ENCODE peak calls at places on chromosomes 16 and 17, in four cellular contexts. D, M, Q and N are unnamed samples.

GRCh38 chr16:12141073-12141472 is 164.5 kb downstream of the SNX29 start:
- DNase-seq in M (peak), D (no peak), Q (no peak), N (no peak)

GRCh38 chr17:11506635-11507034 is 91.6 kb upstream of the DNAH9 start:
- DNase-seq in D (no peak), M (no peak), Q (peak), N (peak)

GRCh38 chr17:48542956-48543853 is 1.7 kb downstream of the HOXB2 start:
- DNase-seq in M (peak), Q (peak), D (no peak), N (peak)

GRCh38 chr17:31550389-31551056 is 159.0 kb downstream of the RAB11FIP4 start:
- DNase-seq in Q (no peak), D (no peak), M (peak), N (no peak)

GRCh38 chr17:50539762-50540440 is 7.1 kb upstream of the SPATA20 start:
- DNase-seq in M (no peak), Q (no peak), D (no peak), N (no peak)

GRCh38 chr16:29745126-29745852 is 501 bp downstream of the C16orf54 start:
- DNase-seq in D (no peak), M (no peak), Q (no peak), N (peak)

GRCh38 chr17:55842405-55843158 is 91.7 kb downstream of the PCTP start:
- DNase-seq in M (no peak), Q (no peak), D (no peak), N (no peak)

GRCh38 chr17:7191069-7191468 is 11.9 kb upstream of the ASGR1 start:
- DNase-seq in D (no peak), M (no peak), Q (no peak), N (no peak)

GRCh38 chr17:7355053-7355452 is at the start of gene TMEM95:
- DNase-seq in M (no peak), Q (no peak), D (no peak), N (no peak)

GRCh38 chr17:38773258-38773657 is 20.7 kb downstream of the PSMB3 start:
- DNase-seq in M (no peak), Q (no peak), D (no peak), N (no peak)
- H3K4me3 ChIP-seq in M (no peak), Q (no peak), D (no peak), N (no peak)

GRCh38 chr17:81616877-81617276 is 20.0 kb downstream of the NPLOC4 start:
- DNase-seq in D (no peak), Q (no peak), M (no peak), N (no peak)

GRCh38 chr17:81609541-81610353 is 27.2 kb downstream of the NPLOC4 start:
- DNase-seq in M (no peak), Q (no peak), D (no peak), N (no peak)

GRCh38 chr17:81612172-81612571 is 24.7 kb downstream of the NPLOC4 start:
- DNase-seq in D (no peak), M (no peak), Q (no peak), N (no peak)

DNA sequence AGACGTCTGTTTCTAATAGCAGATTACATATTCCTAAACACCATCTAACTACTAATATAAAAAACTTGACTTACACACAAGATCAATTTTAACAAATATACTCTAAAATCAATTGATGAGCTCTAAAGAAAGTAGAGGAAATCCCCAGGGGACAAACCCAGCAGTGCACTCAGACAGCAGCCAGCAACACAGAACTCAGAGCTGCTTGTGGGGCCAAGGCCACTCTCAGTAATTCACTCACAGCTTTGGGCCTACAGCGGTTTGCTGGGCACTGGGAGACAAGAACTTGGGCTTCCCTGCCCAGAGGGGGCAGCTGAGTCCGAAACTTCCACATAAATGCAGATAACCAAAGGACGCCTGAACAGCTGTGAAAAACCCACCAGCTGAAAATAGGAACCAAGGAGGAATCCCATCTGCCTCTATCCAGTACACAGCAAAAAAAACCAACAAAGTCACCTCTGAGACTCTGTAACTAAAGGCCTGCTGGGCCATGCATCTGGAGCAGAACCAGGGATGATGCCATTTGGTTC is 21.4 kb downstream of the NPLOC4 start:
- DNase-seq in D (no peak), Q (no peak), M (no peak), N (no peak)
- H3K9ac ChIP-seq in D (no peak), Q (no peak), M (no peak), N (no peak)

DNA sequence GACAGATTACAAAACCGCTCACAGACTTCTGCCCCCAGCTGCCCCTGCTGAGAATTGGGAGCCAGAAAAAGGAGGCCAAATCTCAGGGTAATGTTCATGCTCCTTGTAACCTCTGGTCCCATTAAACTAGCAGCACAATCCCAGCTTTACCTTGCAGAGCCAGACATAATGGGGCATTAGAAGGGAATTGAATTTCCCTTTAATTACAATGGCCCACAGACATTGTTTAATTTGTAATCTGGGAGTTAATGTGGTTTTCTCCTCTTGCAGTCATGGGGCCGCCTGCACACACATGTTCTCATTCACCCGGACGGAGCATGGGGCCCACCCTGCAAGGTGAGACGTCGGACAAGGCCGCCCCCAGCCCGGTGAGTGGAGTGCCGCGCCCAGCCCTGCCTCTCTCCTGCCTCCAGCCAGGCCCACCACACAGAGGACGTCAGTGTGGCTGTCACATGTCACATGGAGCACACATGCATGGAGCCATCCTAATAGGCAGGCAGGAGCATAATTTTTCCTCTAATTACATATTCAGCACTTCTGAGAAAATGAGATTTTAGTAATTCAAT is 87.5 kb downstream of the ENGASE start:
- DNase-seq in D (no peak), Q (no peak), M (no peak), N (no peak)
- H3K4me3 ChIP-seq in D (no peak), Q (no peak), M (no peak), N (no peak)

GRCh38 chr16:27270389-27270788 is 1.8 kb upstream of the NSMCE1 start:
- DNase-seq in Q (no peak), M (no peak), D (no peak), N (no peak)

GRCh38 chr16:27272076-27272475 is 3.5 kb upstream of the NSMCE1 start:
- DNase-seq in D (no peak), Q (no peak), M (no peak), N (no peak)

GRCh38 chr16:27268376-27269299 is at the start of gene NSMCE1:
- DNase-seq in D (peak), M (peak), Q (peak), N (peak)

GRCh38 chr16:27267037-27267677 is 1.4 kb downstream of the NSMCE1 start:
- DNase-seq in D (no peak), M (no peak), Q (no peak), N (no peak)

GRCh38 chr16:27269300-27270150 is 953 bp upstream of the NSMCE1 start:
- DNase-seq in D (no peak), Q (no peak), M (no peak), N (no peak)
- H3K9ac ChIP-seq in D (peak), Q (no peak), M (no peak), N (no peak)

GRCh38 chr16:87855852-87856715 is 13.2 kb downstream of the SLC7A5 start:
- DNase-seq in Q (no peak), D (no peak), M (peak), N (no peak)

GRCh38 chr16:87853411-87854052 is 15.8 kb downstream of the SLC7A5 start:
- DNase-seq in Q (peak), D (peak), M (peak), N (no peak)

GRCh38 chr16:87854907-87855683 is 14.2 kb downstream of the SLC7A5 start:
- DNase-seq in M (no peak), Q (no peak), D (no peak), N (no peak)

GRCh38 chr16:87856796-87857228 is 12.5 kb downstream of the SLC7A5 start:
- DNase-seq in Q (no peak), M (no peak), D (no peak), N (no peak)

DNA sequence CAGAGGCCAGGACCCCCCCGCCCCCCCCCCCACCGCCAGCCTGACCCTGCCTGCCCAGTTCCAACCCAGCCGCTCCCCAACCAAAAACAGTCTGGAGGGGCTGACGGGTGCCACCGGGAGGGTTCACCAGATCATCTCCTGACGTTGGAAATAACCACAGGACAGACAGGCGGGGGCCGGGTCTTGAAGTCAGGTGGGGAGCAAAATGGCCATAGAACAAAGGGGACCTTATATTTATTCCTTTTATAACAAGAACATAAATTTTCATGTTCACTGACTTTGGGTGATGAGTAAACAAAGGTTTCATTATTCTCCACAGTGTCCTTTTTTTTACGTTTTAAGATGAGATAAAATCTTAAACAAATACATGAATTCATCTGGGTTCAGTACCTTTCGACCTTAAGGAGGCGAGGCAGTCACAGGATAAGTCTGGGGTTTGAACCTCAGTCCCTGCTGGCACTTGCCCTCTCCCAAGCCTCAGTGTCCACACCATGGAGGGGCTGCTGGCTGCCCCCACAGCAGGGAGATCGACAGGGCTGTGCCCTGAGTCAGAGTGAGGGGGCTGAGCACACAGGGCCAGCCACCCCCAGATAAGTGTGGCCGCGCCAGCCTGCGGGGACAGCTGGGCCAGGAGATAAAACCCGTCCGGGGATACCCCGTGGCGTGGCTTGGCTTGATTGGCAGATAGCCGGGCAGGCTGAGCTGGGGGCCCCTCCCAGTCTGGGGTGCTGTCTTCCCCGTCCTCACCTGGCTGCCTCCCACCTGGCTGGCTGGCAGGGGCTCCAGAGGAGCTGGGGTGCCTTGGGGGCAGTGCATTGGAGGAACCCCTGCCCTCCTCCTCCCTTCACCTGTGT is 15.0 kb downstream of the SLC7A5 start:
- DNase-seq in M (no peak), Q (no peak), D (no peak), N (no peak)
- H3K4me3 ChIP-seq in M (no peak), Q (no peak), D (no peak), N (no peak)

DNA sequence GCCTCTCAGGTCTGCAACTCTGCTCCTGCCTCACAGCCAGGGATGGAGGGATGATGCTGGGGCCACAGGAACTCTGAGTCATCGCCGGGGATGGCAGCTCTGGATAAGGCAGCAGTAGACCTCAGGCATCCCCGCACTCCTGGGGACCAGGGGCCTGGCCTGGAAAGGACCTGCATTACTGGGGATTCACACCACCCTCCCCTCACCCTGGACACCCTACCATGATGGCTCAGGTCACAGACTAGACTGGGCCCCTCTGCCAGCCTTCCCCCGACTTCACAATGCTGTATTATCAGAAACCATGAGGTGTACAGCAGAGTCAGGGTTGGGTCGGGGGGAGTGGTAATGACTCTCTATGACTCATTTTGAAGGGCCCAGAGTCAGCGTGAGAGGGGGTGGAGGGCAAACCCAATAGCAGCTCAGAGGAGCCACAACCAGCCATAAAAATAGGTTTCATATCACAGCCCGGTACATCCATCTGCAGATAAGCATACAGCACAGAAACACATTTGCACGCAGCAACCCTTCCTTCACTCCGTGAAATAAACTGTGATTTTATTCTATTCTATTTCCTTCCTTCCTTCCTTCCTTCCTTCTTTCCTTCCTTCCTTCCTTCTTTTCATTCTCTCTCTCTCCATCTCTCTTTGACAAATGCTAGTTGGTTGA is 28.8 kb downstream of the DYNLRB2 start:
- DNase-seq in D (no peak), M (peak), Q (no peak), N (no peak)
- H3K9ac ChIP-seq in D (no peak), M (no peak), Q (no peak), N (no peak)

GRCh38 chr16:74936902-74937560 is 47.9 kb downstream of the WDR59 start:
- DNase-seq in Q (no peak), D (no peak), M (peak), N (no peak)
- H3K4me3 ChIP-seq in Q (no peak), D (no peak), M (no peak), N (no peak)

DNA sequence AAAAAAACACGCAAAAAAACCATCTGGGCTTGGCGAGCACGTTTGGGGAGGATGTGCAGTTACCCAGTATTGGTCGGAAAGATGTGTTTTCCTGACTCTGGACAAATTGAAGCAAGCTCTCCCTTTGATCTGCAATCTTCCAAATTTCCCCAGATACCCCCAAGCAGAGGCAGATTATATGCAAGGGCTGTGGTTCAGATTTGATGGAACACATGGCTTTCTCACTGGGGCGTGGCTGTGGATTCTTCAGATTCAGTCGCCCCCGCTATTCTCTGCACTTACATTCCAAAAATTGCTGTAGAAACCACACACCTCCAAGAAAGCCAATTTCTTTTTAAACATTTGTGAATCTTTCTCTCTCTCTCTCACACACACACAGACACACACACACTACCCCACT is 103.7 kb upstream of the FAM20A start:
- DNase-seq in D (no peak), Q (no peak), M (peak), N (no peak)
- H3K9ac ChIP-seq in D (no peak), Q (no peak), M (no peak), N (no peak)